ENCODE peak calls at places on chromosomes 5 and 9, in five cellular contexts. Y is body of pancreas; A is AG10803; N is fibroblast of lung; Q is stimulated activated CD8-positive, alpha-beta memory T cell treated with anti-CD3 and anti-CD28 coated beads, Interleukin-15, amount 100 ng/mL, for 24 hours. T is an unnamed sample.

GRCh38 chr9:93667006-93667405 is 90.6 kb downstream of the PHF2 start:
- DNase-seq in Y (peak), A (no peak), N (no peak), Q (no peak), T (peak)

GRCh38 chr9:13082796-13083195 is 196.7 kb downstream of the MPDZ start:
- DNase-seq in Y (no peak), A (no peak), N (peak), Q (no peak), T (no peak)

GRCh38 chr9:94111446-94111845 is 27.2 kb downstream of the PTPDC1 start:
- DNase-seq in Y (no peak), A (no peak), N (no peak), Q (no peak), T (no peak)

GRCh38 chr5:154403776-154404387 is 41.9 kb upstream of the SAP30L start:
- DNase-seq in Y (no peak), A (peak), N (no peak), Q (no peak), T (no peak)

GRCh38 chr5:179268399-179268952 is 76.8 kb downstream of the ADAMTS2 start:
- DNase-seq in Y (peak), A (no peak), N (no peak), Q (no peak), T (peak)

GRCh38 chr5:175921066-175921730 is 46.9 kb downstream of the THOC3 start:
- DNase-seq in Y (no peak), A (no peak), N (no peak), Q (no peak), T (no peak)

GRCh38 chr5:139681112-139681458 is 32.9 kb downstream of the CXXC5 start:
- DNase-seq in Y (no peak), A (no peak), N (no peak), Q (no peak), T (no peak)

GRCh38 chr5:150146862-150147579 is 8.6 kb downstream of the PDGFRB start:
- DNase-seq in Y (no peak), A (no peak), N (no peak), Q (no peak), T (no peak)

GRCh38 chr5:154236459-154237375 is 46.2 kb downstream of the GALNT10 start:
- DNase-seq in Y (no peak), A (no peak), N (no peak), Q (no peak), T (no peak)

GRCh38 chr9:98318834-98319478 is 63.5 kb upstream of the TBC1D2 start:
- DNase-seq in Y (no peak), A (peak), N (peak), Q (no peak), T (no peak)

GRCh38 chr9:36659500-36659899 is 86.8 kb downstream of the MELK start:
- DNase-seq in Y (no peak), A (no peak), N (no peak), Q (no peak), T (no peak)

GRCh38 chr5:172145870-172146747 is 41.9 kb downstream of the STK10 start:
- DNase-seq in Y (no peak), A (no peak), N (no peak), Q (no peak), T (no peak)

GRCh38 chr9:88319936-88320747 is 68.1 kb upstream of the SPIN1 start:
- DNase-seq in Y (no peak), A (peak), N (peak), Q (no peak), T (no peak)

GRCh38 chr9:114108016-114108833 is 9.1 kb upstream of the KIF12 start:
- DNase-seq in Y (peak), A (peak), N (peak), Q (peak), T (peak)

GRCh38 chr9:98922721-98923435 is 20.8 kb upstream of the COL15A1 start:
- DNase-seq in Y (no peak), A (no peak), N (peak), Q (no peak), T (no peak)

GRCh38 chr5:103375356-103375755 is 116.8 kb downstream of the MACIR start:
- DNase-seq in Y (no peak), A (peak), N (peak), Q (no peak), T (no peak)

GRCh38 chr9:26983340-26983739 is 22.1 kb downstream of the LRRC19 start:
- DNase-seq in Y (no peak), A (no peak), N (no peak), Q (no peak), T (no peak)

GRCh38 chr9:81103597-81104471 is 585.5 kb downstream of the TLE1 start:
- DNase-seq in Y (no peak), A (no peak), N (no peak), Q (no peak), T (no peak)

GRCh38 chr9:107720511-107720910 is 230.9 kb upstream of the KLF4 start:
- DNase-seq in Y (no peak), A (no peak), N (no peak), Q (no peak), T (no peak)

GRCh38 chr5:177507165-177507564 is 2.5 kb downstream of the DOK3 start:
- DNase-seq in Y (no peak), A (no peak), N (no peak), Q (no peak), T (no peak)

GRCh38 chr5:172478256-172478655 is 23.9 kb upstream of the SH3PXD2B start:
- DNase-seq in Y (no peak), A (no peak), N (peak), Q (no peak), T (no peak)

GRCh38 chr9:137913771-137914767 is 36.5 kb downstream of the CACNA1B start:
- DNase-seq in Y (no peak), A (no peak), N (no peak), Q (no peak), T (no peak)

GRCh38 chr5:61009907-61010306 is 64.9 kb downstream of the NDUFAF2 start:
- DNase-seq in Y (no peak), A (no peak), N (no peak), Q (no peak), T (no peak)

GRCh38 chr5:159304961-159305595 is 25.2 kb downstream of the IL12B start:
- DNase-seq in Y (no peak), A (no peak), N (peak), Q (no peak), T (no peak)

GRCh38 chr9:131227112-131228058 is 48.9 kb downstream of the FAM78A start:
- DNase-seq in Y (no peak), A (no peak), N (no peak), Q (no peak), T (no peak)

GRCh38 chr9:86732514-86732913 is 214.8 kb downstream of the GAS1 start:
- DNase-seq in Y (no peak), A (peak), N (peak), Q (no peak), T (no peak)

GRCh38 chr5:6296524-6296923 is 81.8 kb downstream of the MED10 start:
- DNase-seq in Y (no peak), A (no peak), N (no peak), Q (no peak), T (no peak)

GRCh38 chr9:138065287-138065686 is 187.7 kb downstream of the CACNA1B start:
- DNase-seq in Y (peak), A (no peak), N (no peak), Q (no peak), T (no peak)

GRCh38 chr5:127892467-127893207 is 189.4 kb downstream of the CCDC192 start:
- DNase-seq in Y (no peak), A (peak), N (peak), Q (no peak), T (no peak)

GRCh38 chr9:117074337-117074662 is 340.6 kb downstream of the ASTN2 start:
- DNase-seq in Y (no peak), A (no peak), N (no peak), Q (no peak), T (no peak)

GRCh38 chr5:171689853-171690417 is 95.7 kb upstream of the SMIM23 start:
- DNase-seq in Y (no peak), A (no peak), N (no peak), Q (no peak), T (no peak)

GRCh38 chr5:95223859-95224258 is 61.0 kb downstream of the MCTP1 start:
- DNase-seq in Y (no peak), A (no peak), N (no peak), Q (no peak), T (no peak)